ENCODE peak calls at places on chromosomes 2 and 18, in seven cellular contexts. Y is K562, E is HepG2, Z is IMR-90, Q is H1, P is HCT116, N is GM12878. K is an unnamed sample.

GRCh38 chr2:127695491-127696472 is 5.5 kb upstream of the SFT2D3 start:
- DNase-seq in Z (peak), E (no peak), Y (no peak), P (peak), N (no peak), Q (peak), K (peak)

GRCh38 chr18:43507842-43508481 is 230.7 kb upstream of the SYT4 start:
- DNase-seq in E (no peak), Y (no peak), P (no peak), Q (no peak), N (no peak), Z (no peak), K (no peak)

GRCh38 chr2:98669675-98670074 is 61.3 kb downstream of the MGAT4A start:
- DNase-seq in Q (no peak), P (no peak), Y (no peak), N (no peak), E (no peak), Z (no peak), K (no peak)

GRCh38 chr2:206083602-206084467 is 2.1 kb downstream of the INO80D start:
- DNase-seq in Y (no peak), N (peak), P (no peak), E (no peak), Z (no peak), Q (peak), K (no peak)

GRCh38 chr2:29420999-29421856 is 306.0 kb downstream of the CLIP4 start:
- DNase-seq in E (no peak), Q (no peak), N (no peak), Y (no peak), Z (peak), P (no peak), K (no peak)

GRCh38 chr2:27123302-27124150 is at the start of gene ABHD1:
- DNase-seq in E (peak), Q (peak), N (no peak), Y (peak), Z (no peak), P (no peak), K (peak)

GRCh38 chr2:99879481-99879880 is 262.9 kb downstream of the AFF3 start:
- DNase-seq in E (no peak), Z (peak), P (no peak), Y (no peak), Q (no peak), N (no peak), K (no peak)

GRCh38 chr2:187542123-187542522 is 12.1 kb downstream of the TFPI start:
- DNase-seq in Q (no peak), E (no peak), Y (no peak), N (no peak), Z (no peak), P (no peak), K (no peak)

GRCh38 chr18:79258447-79258846 is 137.3 kb upstream of the NFATC1 start:
- DNase-seq in Z (no peak), Y (peak), Q (no peak), P (no peak), N (no peak), E (no peak), K (no peak)

GRCh38 chr18:60248563-60249330 is 123.8 kb downstream of the MC4R start:
- DNase-seq in N (no peak), Z (no peak), Q (no peak), Y (no peak), P (no peak), E (no peak), K (no peak)

GRCh38 chr2:175205523-175205922 is 24.0 kb upstream of the ATP5MC3 start:
- DNase-seq in N (no peak), E (no peak), Z (peak), P (no peak), Y (no peak), Q (no peak), K (no peak)

GRCh38 chr18:2009957-2010697 is 561.2 kb downstream of the METTL4 start:
- DNase-seq in P (no peak), N (no peak), Z (no peak), Y (no peak), Q (no peak), E (no peak), K (no peak)

GRCh38 chr2:132965469-132965868 is 295.5 kb upstream of the LYPD1 start:
- DNase-seq in E (no peak), Q (no peak), P (no peak), Z (no peak), N (no peak), Y (no peak), K (no peak)

GRCh38 chr2:42456126-42456839 is 37.5 kb downstream of the KCNG3 start:
- DNase-seq in N (no peak), P (no peak), Y (no peak), Z (no peak), E (no peak), Q (no peak), K (no peak)

GRCh38 chr18:79779700-79780190 is 18.0 kb upstream of the KCNG2 start:
- DNase-seq in P (no peak), Z (no peak), E (no peak), Y (no peak), Q (no peak), N (no peak), K (no peak)

GRCh38 chr2:181304011-181304844 is 153.0 kb upstream of the ITGA4 start:
- DNase-seq in Z (no peak), N (no peak), P (no peak), E (no peak), Y (no peak), Q (no peak), K (no peak)

GRCh38 chr2:221492606-221493005 is 79.5 kb downstream of the EPHA4 start:
- DNase-seq in E (no peak), N (no peak), Y (no peak), Z (peak), P (no peak), Q (no peak), K (no peak)

GRCh38 chr2:86671304-86671981 is 47.8 kb upstream of the RNF103 start:
- DNase-seq in Q (no peak), P (no peak), Z (peak), E (peak), N (no peak), Y (no peak), K (no peak)

GRCh38 chr2:105643405-105644173 is 101.1 kb upstream of the NCK2 start:
- DNase-seq in P (no peak), Q (no peak), N (no peak), Z (no peak), Y (no peak), E (peak), K (no peak)

GRCh38 chr2:237414056-237414661 is at the start of gene COL6A3:
- DNase-seq in N (no peak), Z (peak), Q (no peak), P (no peak), E (no peak), Y (no peak), K (no peak)

GRCh38 chr2:28436525-28437051 is 43.9 kb downstream of the FOSL2 start:
- DNase-seq in Z (no peak), Q (no peak), E (no peak), N (no peak), Y (no peak), P (no peak), K (peak)

GRCh38 chr18:26746284-26747130 is 119.0 kb downstream of the AQP4 start:
- DNase-seq in Q (no peak), P (no peak), E (peak), N (no peak), Z (no peak), Y (no peak), K (peak)

GRCh38 chr2:14826518-14826917 is 194.0 kb downstream of the LRATD1 start:
- DNase-seq in Z (no peak), Q (no peak), E (no peak), P (no peak), N (no peak), Y (no peak), K (no peak)

GRCh38 chr18:44912740-44913478 is 232.2 kb downstream of the SETBP1 start:
- DNase-seq in Z (no peak), N (no peak), P (no peak), E (no peak), Y (no peak), Q (no peak), K (no peak)

GRCh38 chr2:186126181-186126580 is 359.9 kb upstream of the ZC3H15 start:
- DNase-seq in Y (no peak), N (no peak), E (no peak), Z (no peak), P (no peak), Q (no peak), K (no peak)
- TF ChIP-seq CEBPB in Y (no peak), N (no peak), E (no peak), Z (no peak), P (no peak), Q (no peak), K (no peak)

GRCh38 chr18:37712776-37713175 is 147.2 kb upstream of the CELF4 start:
- DNase-seq in Y (no peak), N (no peak), P (no peak), E (no peak), Z (no peak), Q (no peak), K (no peak)
- TF ChIP-seq CEBPB in Y (no peak), N (no peak), P (no peak), E (no peak), Z (no peak), Q (no peak), K (no peak)

GRCh38 chr2:23596316-23596885 is 211.4 kb downstream of the KLHL29 start:
- DNase-seq in P (no peak), Y (no peak), Q (no peak), N (no peak), E (no peak), Z (peak), K (no peak)
- TF ChIP-seq CEBPB in P (no peak), Y (no peak), Q (no peak), N (no peak), E (no peak), Z (no peak), K (no peak)

GRCh38 chr18:61350578-61350977 is 17.3 kb downstream of the CDH20 start:
- DNase-seq in E (no peak), Z (no peak), Y (no peak), P (no peak), Q (no peak), N (no peak), K (no peak)
- TF ChIP-seq CEBPB in E (no peak), Z (no peak), Y (no peak), P (no peak), Q (no peak), N (no peak), K (no peak)

DNA sequence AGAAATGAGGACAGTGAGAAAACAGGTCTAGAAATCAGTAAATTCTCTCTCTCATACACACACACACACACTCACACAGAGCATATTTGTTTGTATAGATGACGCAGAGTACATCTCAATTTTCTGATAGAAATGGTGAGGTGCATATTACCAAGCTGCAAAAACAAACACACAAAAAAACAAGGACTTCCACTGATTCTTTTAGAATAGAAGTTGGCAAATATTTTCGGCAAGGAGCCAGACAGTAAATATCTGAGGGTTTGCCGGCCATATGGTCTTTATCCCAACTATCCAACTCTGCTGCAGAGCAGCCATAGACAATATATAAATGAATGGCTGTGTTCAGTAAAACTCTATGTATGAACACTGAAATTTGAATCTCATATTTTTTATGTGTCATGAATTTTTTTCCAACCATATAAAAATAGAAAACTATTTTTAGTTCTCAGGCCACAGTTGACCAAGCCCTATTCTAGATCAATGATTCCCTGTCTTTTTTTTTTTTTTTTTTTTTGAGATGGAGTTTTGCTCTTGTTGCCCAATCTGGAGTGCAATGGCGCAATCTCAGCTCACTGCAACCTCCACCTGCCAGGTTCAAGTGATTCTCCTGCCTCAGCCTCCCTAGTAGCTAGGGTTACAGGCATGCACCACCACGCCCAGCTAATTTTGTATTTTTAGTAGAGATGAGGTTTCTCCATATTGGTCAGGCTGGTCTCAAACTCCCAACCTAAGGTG is 19.8 kb downstream of the FAM124B start:
- DNase-seq in Z (no peak), Q (no peak), E (no peak), Y (no peak), N (no peak), P (no peak), K (no peak)
- TF ChIP-seq CEBPB in Z (no peak), Q (no peak), E (no peak), Y (peak), N (no peak), P (no peak), K (peak)

DNA sequence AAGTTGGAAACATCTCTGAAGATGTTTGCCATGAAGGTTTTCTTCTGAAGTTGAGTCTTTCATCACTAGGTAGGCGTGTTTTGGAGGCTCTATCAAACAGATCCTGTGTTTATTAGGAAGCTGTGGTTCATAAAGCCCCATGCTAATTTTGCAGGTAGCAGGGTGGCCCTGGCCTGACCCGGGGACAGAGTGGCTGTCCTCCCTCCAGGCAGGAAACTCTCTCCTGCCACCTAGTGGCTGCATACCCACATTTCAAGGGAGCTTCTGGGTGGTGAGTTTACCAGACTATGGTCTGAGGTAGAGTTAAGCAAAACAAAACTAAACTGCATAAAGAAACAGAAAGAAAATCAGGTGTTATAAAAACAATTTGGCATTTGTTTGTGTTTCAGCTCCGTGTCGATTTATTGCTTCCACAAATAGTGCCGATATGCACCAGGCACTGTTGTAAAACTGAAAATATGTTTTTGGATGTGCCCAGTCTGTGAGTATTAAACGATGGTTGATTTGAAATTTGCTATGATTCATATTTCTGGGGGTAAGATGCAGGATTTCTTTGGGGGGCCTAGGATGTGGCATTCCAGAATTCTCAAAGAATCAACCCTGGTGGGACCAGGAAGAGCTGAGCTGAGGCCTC is 26.0 kb upstream of the IL37 start:
- DNase-seq in Z (no peak), Q (peak), N (peak), Y (peak), E (peak), P (peak), K (peak)
- TF ChIP-seq CEBPB in Z (no peak), Q (no peak), N (no peak), Y (no peak), E (no peak), P (no peak), K (no peak)

DNA sequence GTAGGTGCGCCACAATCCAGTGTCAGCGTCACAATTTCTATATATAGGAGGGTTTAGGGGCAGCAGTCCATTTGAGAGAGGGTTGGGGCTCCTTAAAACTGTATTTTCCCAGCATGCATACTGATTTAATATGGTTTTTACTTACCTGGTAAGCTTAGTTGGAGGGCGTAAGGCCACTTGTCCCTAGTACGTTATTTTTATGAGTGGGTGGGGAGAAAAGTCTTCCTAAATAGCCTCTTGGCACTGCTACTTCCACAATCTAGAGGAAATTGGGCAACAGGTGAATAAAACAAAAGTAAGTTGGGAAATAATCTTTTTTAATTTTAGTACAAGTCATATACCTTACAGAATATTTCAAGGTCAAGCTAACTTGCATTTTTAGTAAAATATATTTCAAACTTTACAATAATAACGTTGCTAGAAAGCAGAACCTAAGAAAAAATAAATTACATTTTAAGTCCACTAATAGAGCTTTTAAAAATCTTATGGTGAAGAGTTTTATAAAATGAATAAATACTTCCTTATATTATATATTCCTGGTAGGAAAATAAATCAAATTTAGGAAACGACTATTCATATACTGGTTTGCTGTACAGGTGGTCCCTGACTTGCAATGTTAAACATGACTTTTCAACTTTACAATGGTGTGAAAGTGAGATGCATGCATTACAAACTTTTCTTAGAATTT is 20.9 kb downstream of the DHRS9 start:
- DNase-seq in Z (no peak), E (peak), N (no peak), P (no peak), Y (no peak), Q (no peak), K (no peak)
- TF ChIP-seq CEBPB in Z (no peak), E (no peak), N (no peak), P (no peak), Y (no peak), Q (no peak), K (no peak)

DNA sequence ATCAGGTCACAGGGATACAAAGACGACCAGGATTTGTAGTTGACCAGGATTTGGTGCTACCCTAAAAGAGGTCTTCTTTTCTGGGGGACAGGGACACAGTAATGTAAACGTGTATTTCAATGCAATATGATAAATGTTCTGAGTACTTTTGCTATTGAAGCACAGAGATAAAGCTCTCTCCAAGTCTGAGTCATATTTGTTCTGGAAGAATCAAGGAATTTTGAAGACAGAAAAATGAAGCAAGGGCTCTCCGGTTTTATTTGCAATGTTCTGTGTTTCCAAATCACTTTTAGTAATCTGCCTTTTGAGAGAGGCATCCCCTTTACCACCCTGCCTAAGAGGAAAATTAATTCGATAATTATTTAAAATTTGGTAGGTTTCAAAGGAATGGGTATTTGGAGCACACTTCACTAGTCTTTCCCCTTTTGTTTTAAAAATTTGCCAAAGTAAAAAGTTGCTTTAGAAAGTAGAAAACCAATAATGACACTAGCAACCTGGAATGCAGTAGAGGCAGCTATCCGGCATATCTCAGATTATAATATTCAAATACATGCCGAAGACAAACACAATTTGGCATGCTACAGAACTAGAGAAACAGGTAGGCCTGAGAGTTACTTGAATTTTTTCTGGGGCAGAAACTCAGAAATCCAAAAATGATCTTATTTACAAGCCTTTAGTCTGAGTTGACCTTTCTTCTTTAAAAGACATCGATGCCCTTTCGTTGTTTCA is 82.7 kb downstream of the MREG start:
- DNase-seq in P (no peak), E (no peak), Y (no peak), Q (no peak), Z (peak), N (no peak), K (no peak)
- TF ChIP-seq CEBPB in P (no peak), E (no peak), Y (no peak), Q (no peak), Z (no peak), N (no peak), K (no peak)

GRCh38 chr2:50535971-50536759 is 495.8 kb downstream of the NRXN1 start:
- DNase-seq in E (peak), Q (no peak), Y (no peak), Z (peak), N (no peak), P (peak), K (peak)
- TF ChIP-seq CEBPB in E (no peak), Q (no peak), Y (no peak), Z (no peak), N (no peak), P (no peak), K (no peak)

K was measured in A549.